ENCODE peak calls at places on chromosomes 4 and X, in four cellular contexts. W is uterus, X is progenitor cell of endocrine pancreas, B is left lung. D is an unnamed sample.

GRCh38 chr4:176778063-176778462 is 14.7 kb downstream of the VEGFC start:
- DNase-seq in W (no peak), X (no peak), B (no peak), D (no peak)

GRCh38 chr4:141153751-141154510 is 20.7 kb upstream of the RNF150 start:
- DNase-seq in B (no peak), X (no peak), W (peak; percentile 41), D (no peak)

GRCh38 chr4:99998062-99998880 is 48.2 kb upstream of the H2AZ1 start:
- DNase-seq in B (no peak), W (no peak), X (no peak), D (peak; percentile 7)

GRCh38 chrX:49251325-49251724 is 13.2 kb downstream of the FOXP3 start:
- DNase-seq in X (no peak), W (no peak), B (no peak), D (no peak)

GRCh38 chr4:90979551-90979950 is 852.4 kb downstream of the CCSER1 start:
- DNase-seq in B (no peak), W (no peak), X (no peak), D (no peak)

GRCh38 chr4:77190053-77190452 is 33.0 kb downstream of the CCNG2 start:
- DNase-seq in W (no peak), X (no peak), B (no peak), D (no peak)

GRCh38 chr4:7252051-7252450 is 59.7 kb downstream of the SORCS2 start:
- DNase-seq in X (no peak), W (no peak), B (peak; percentile 53), D (no peak)

GRCh38 chrX:41823402-41823801 is 99.4 kb downstream of the GPR82 start:
- DNase-seq in X (no peak), W (no peak), B (no peak), D (no peak)

GRCh38 chrX:138777230-138777629 is 65.7 kb upstream of the FGF13 start:
- DNase-seq in B (no peak), X (no peak), W (no peak), D (no peak)

GRCh38 chr4:118259103-118259502 is 93.7 kb downstream of the PRSS12 start:
- DNase-seq in B (no peak), X (no peak), W (no peak), D (no peak)

GRCh38 chr4:87465739-87466366 is 43.5 kb downstream of the NUDT9 start:
- DNase-seq in X (no peak), W (no peak), B (no peak), D (peak; percentile 12)

GRCh38 chrX:100350704-100351489 is 59.2 kb downstream of the PCDH19 start:
- DNase-seq in W (no peak), X (no peak), B (no peak), D (no peak)

GRCh38 chrX:136192839-136193414 is 45.6 kb downstream of the FHL1 start:
- DNase-seq in B (no peak), X (no peak), W (no peak), D (no peak)

GRCh38 chr4:125486354-125486753 is 171.6 kb downstream of the FAT4 start:
- DNase-seq in W (no peak), B (no peak), X (no peak), D (no peak)

GRCh38 chr4:184815046-184815877 is 10.5 kb downstream of the ACSL1 start:
- DNase-seq in X (peak; percentile 37), W (peak; percentile 81), B (peak; percentile 82), D (no peak)

GRCh38 chr4:47716017-47716416 is 121.8 kb downstream of the CORIN start:
- DNase-seq in W (no peak), X (no peak), B (no peak), D (no peak)

GRCh38 chr4:27001398-27002164 is 140.9 kb downstream of the STIM2 start:
- DNase-seq in B (no peak), X (no peak), W (no peak), D (no peak)

GRCh38 chrX:154506483-154507332 is 9.3 kb downstream of the FAM3A start:
- DNase-seq in W (no peak), X (no peak), B (no peak), D (no peak)

GRCh38 chrX:154509455-154509854 is 6.6 kb downstream of the FAM3A start:
- DNase-seq in B (no peak), X (no peak), W (no peak), D (no peak)

GRCh38 chrX:154505726-154506125 is 10.3 kb downstream of the FAM3A start:
- DNase-seq in X (no peak), W (no peak), B (no peak), D (no peak)

GRCh38 chrX:154507673-154508072 is 8.4 kb downstream of the FAM3A start:
- DNase-seq in B (no peak), W (no peak), X (no peak), D (no peak)

GRCh38 chrX:154508346-154508745 is 7.7 kb downstream of the FAM3A start:
- DNase-seq in W (no peak), B (no peak), X (no peak), D (no peak)
- TF ChIP-seq CTCF in W (no peak), B (no peak), X (no peak), D (no peak)

GRCh38 chr4:55849724-55850123 is 3.7 kb upstream of the EXOC1 start:
- DNase-seq in B (no peak), X (no peak), W (no peak), D (no peak)
- TF ChIP-seq CTCF in B (no peak), X (no peak), W (no peak), D (no peak)

DNA sequence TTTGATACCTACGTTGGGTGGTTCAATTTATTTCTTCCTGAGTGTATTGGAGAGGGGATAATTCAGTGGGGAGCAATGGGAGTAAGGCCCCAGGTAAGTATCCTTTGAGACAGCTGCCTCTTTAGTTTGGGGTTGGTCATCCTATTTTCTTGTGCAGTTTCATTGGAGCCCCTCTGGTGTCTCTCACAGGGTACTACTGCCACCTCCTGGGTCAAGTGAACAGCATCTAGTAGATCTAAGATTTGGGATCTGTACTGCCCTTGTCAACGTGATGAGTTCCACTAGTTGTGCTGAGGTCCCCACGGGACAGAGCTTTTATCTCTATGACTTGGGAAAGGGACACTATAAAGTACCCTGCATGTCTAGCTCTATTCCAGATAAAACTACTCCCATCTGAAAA is 80.6 kb downstream of the PBDC1 start:
- DNase-seq in W (peak; percentile 20), B (no peak), X (no peak), D (peak; percentile 11)
- TF ChIP-seq CTCF in W (peak; percentile 38), B (peak; percentile 25), X (peak; percentile 55), D (peak; percentile 55)

DNA sequence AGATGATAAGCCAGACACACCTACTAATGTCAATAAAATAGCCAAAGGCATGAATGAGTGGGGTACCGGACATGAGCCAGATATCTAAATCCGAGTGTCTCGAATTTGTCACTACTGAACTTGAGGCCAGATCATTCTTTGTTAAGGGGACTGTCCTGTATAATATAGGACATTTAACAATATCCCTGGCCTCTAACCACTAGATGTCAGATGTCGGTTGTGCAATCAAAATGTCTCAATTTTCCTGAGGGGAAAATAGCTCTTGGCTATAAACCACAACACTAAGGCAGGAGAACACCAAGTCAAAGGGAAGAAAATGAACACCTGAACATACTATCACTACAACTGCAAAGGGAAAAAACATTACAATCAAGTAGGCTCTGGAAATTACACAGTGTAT is 154.5 kb downstream of the GPM6A start:
- DNase-seq in W (no peak), B (no peak), X (no peak), D (no peak)
- TF ChIP-seq CTCF in W (no peak), B (no peak), X (no peak), D (no peak)

DNA sequence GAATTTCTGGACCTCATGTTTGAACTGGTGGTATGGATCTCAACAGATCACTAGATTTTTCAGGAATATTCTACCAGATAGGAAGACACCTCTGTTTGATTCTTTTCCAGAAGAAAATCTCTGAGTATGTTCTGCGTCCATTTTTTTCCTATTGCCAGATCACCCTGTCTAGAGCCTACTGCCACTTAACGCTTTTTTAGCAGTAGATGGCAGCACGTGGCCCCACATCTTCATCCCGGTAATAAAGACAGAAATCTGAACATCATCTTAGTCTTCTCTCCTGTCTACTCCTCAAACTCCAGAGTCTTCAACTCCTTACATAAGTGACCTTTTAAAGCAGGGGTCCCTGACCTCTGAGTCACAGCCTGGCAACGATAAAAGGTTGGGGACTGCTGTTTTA is 184.7 kb downstream of the TMA16 start:
- DNase-seq in B (no peak), W (no peak), X (no peak), D (no peak)
- TF ChIP-seq CTCF in B (no peak), W (no peak), X (no peak), D (no peak)

GRCh38 chr4:74042681-74043080 is 4.2 kb upstream of the CXCL3 start:
- DNase-seq in W (no peak), B (no peak), X (no peak), D (no peak)
- TF ChIP-seq CTCF in W (no peak), B (no peak), X (peak; percentile 12), D (no peak)

DNA sequence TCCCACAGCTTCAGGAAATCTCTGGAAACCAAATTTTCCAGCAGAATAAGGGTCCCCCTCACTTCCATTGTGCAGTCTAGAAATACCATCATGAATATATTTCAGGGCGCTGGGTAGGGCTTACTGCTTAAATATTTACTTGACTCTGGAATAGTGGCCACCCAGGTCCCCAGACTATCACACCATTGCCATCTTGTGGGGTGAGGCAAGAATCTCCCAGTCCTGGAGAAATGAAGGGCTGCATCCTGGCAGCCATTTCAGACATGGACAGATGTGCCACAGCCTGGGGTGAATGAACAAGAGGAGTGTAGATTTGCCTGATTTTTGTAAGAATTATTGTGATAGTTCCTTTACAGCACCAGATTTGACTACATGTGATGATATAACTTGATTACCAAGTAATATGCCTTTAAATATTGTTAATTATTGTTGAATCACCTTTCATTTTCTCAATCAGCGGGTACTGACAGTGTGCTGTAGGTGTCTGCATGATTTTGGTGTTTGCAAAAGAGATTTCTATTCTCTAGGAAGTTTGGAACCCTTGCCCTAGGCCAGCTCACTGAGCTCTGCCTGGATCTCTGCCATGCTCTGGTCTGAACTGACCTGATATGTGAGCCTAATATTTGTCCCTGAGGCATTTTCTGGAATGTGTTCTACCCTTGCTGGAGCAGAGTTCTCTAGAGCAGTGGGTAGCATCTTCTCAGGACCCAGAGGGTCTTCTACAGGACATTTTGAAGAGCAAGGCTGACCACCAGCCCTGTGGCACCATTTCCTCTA is 183.4 kb downstream of the KIT start:
- DNase-seq in X (no peak), B (no peak), W (no peak), D (no peak)
- TF ChIP-seq CTCF in X (no peak), B (peak; percentile 9), W (no peak), D (peak; percentile 21)

GRCh38 chrX:46653482-46653881 is 79.9 kb downstream of the CHST7 start:
- DNase-seq in X (no peak), W (no peak), B (no peak), D (no peak)
- TF ChIP-seq CTCF in X (peak; percentile 26), W (no peak), B (peak; percentile 12), D (peak; percentile 3)

D was measured in AG09319.